ENCODE peak calls at places on chromosomes 7 and 10, in six cellular contexts. T is T-helper 2 cell, L is globus pallidus, Y is PC-3, I is progenitor cell of endocrine pancreas, G is HT-29. Q is an unnamed sample.

GRCh38 chr10:127196227-127196954 is at the start of gene INSYN2A:
- DNase-seq in T (no peak), L (peak; percentile 54), Y (peak; percentile 7), I (no peak), G (no peak), Q (no peak)

GRCh38 chr7:55476852-55477780 is 95.2 kb downstream of the VOPP1 start:
- DNase-seq in T (no peak), L (no peak), Y (no peak), I (no peak), G (no peak), Q (no peak)

GRCh38 chr10:16519908-16520861 is 1.5 kb downstream of the C1QL3 start:
- DNase-seq in T (no peak), L (no peak), Y (no peak), I (peak; percentile 14), G (no peak), Q (no peak)

GRCh38 chr7:23277359-23277989 is 21.7 kb upstream of the MALSU1 start:
- DNase-seq in T (no peak), L (peak; percentile 49), Y (peak; percentile 76), I (peak; percentile 15), G (peak; percentile 91), Q (peak; percentile 86)

GRCh38 chr10:93471110-93471651 is 11.0 kb downstream of the MYOF start:
- DNase-seq in T (no peak), L (no peak), Y (peak; percentile 94), I (no peak), G (peak; percentile 89), Q (no peak)

GRCh38 chr10:110643670-110644597 is at the start of gene RBM20:
- DNase-seq in T (no peak), L (no peak), Y (peak; percentile 11), I (peak; percentile 44), G (no peak), Q (no peak)

GRCh38 chr7:35697414-35698175 is 2.7 kb upstream of the HERPUD2 start:
- DNase-seq in T (no peak), L (no peak), Y (peak; percentile 69), I (no peak), G (peak; percentile 56), Q (peak; percentile 77)

GRCh38 chr10:3096149-3096548 is 28.8 kb downstream of the PFKP start:
- DNase-seq in T (no peak), L (no peak), Y (peak; percentile 33), I (no peak), G (no peak), Q (no peak)

GRCh38 chr7:140605337-140605736 is 35.3 kb downstream of the DENND2A start:
- DNase-seq in T (no peak), L (no peak), Y (peak; percentile 85), I (no peak), G (no peak), Q (no peak)

GRCh38 chr10:132296671-132297443 is 10.9 kb downstream of the STK32C start:
- DNase-seq in T (no peak), L (no peak), Y (no peak), I (no peak), G (no peak), Q (no peak)

GRCh38 chr7:70069977-70070376 is 471.7 kb downstream of the AUTS2 start:
- DNase-seq in T (no peak), L (no peak), Y (no peak), I (no peak), G (no peak), Q (no peak)

Q was measured in GF-D8.